ENCODE peak calls at places on chromosome 3, in four cellular contexts. C is fibroblast of lung; S is naive thymus-derived CD4-positive, alpha-beta T cell; J is psoas muscle. N is an unnamed sample.

GRCh38 chr3:186209810-186210752 is 101.2 kb upstream of the ETV5 start:
- DNase-seq in C (peak; percentile 89), S (no peak), J (peak; percentile 57), N (peak; percentile 79)

GRCh38 chr3:128285042-128285924 is 132.0 kb downstream of the EEFSEC start:
- DNase-seq in C (no peak), S (no peak), J (no peak), N (no peak)

GRCh38 chr3:183583331-183584245 is 28.1 kb upstream of the KLHL6 start:
- DNase-seq in C (no peak), S (no peak), J (no peak), N (no peak)

GRCh38 chr3:10417849-10418248 is 87.5 kb downstream of the ATP2B2 start:
- DNase-seq in C (peak; percentile 49), S (no peak), J (no peak), N (no peak)

GRCh38 chr3:64915778-64916177 is 228.0 kb upstream of the ADAMTS9 start:
- DNase-seq in C (peak; percentile 82), S (no peak), J (no peak), N (no peak)

GRCh38 chr3:18135083-18135814 is 289.9 kb downstream of the SATB1 start:
- DNase-seq in C (peak; percentile 19), S (no peak), J (no peak), N (no peak)

GRCh38 chr3:106457278-106458210 is 588.7 kb upstream of the CBLB start:
- DNase-seq in C (peak; percentile 87), S (no peak), J (peak; percentile 57), N (peak; percentile 58)

GRCh38 chr3:46715507-46716175 is 2.0 kb downstream of the PRSS50 start:
- DNase-seq in C (no peak), S (no peak), J (no peak), N (no peak)

GRCh38 chr3:30894521-30895289 is at the start of gene GADL1:
- DNase-seq in C (peak; percentile 33), S (peak; percentile 1), J (peak; percentile 43), N (no peak)

GRCh38 chr3:140252812-140253656 is 318.0 kb downstream of the CLSTN2 start:
- DNase-seq in C (no peak), S (no peak), J (no peak), N (no peak)

GRCh38 chr3:184171562-184171961 is 3.1 kb upstream of the AP2M1 start:
- DNase-seq in C (no peak), S (no peak), J (no peak), N (no peak)

GRCh38 chr3:29695905-29696238 is 415.0 kb downstream of the RBMS3 start:
- DNase-seq in C (no peak), S (no peak), J (no peak), N (no peak)

GRCh38 chr3:144821583-144821982 is 850.0 kb downstream of the DIPK2A start:
- DNase-seq in C (peak; percentile 74), S (no peak), J (no peak), N (no peak)

GRCh38 chr3:146161725-146162047 is 702 bp upstream of the PLOD2 start:
- DNase-seq in C (peak; percentile 77), S (no peak), J (no peak), N (no peak)

GRCh38 chr3:151630938-151631417 is 102.7 kb upstream of the AADACL2 start:
- DNase-seq in C (peak; percentile 69), S (no peak), J (no peak), N (no peak)

DNA sequence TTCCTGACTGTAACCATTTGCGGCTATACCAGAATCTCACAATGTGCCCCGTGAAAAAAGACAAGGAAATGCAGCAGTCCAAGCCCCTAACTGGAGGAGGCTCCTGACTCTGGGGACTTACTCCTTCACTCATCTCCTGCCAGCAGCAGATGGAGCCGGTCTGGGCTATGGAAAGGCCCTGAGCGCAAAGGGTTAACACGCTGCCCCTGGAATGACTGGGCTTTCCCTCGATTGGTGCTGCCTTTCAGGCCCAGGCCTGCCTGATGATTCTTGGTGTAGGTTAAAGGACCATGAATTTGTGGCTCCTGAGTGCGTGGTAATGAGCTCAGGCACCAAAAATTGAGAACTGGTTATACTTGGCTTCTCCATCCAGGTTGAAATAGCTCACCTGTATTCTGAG is 42.3 kb upstream of the GALNT15 start:
- DNase-seq in C (no peak), S (no peak), J (no peak), N (no peak)
- H3K4me3 ChIP-seq in C (no peak overlapping the region), S (no peak overlapping the region), J (no peak overlapping the region), N (no peak overlapping the region)

GRCh38 chr3:181723568-181724431 is 12.1 kb downstream of the SOX2 start:
- DNase-seq in C (no peak), S (no peak), J (no peak), N (no peak)

GRCh38 chr3:181725033-181725775 is 13.5 kb downstream of the SOX2 start:
- DNase-seq in C (no peak), S (no peak), J (no peak), N (no peak)

GRCh38 chr3:181725830-181726229 is 14.1 kb downstream of the SOX2 start:
- DNase-seq in C (no peak), S (no peak), J (no peak), N (no peak)

GRCh38 chr3:181723064-181723463 is 11.3 kb downstream of the SOX2 start:
- DNase-seq in C (no peak), S (no peak), J (no peak), N (no peak)

DNA sequence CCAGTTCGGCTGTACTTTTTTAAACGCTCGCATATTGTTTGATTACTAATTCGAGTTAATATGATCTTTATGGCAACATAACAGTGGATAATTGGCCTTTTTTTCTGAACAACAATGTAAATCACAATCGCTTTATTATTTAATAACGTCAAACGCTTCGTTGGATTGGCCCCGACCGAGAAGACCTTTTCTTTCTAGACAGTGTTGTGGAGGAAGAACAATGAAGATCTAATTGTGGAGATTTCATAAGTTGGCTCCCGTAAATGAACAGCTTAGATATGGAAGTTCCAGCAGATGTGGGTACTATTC is 12.7 kb downstream of the SOX2 start:
- DNase-seq in C (no peak), S (no peak), J (no peak), N (no peak)
- H3K4me3 ChIP-seq in C (no peak overlapping the region), S (no peak overlapping the region), J (no peak overlapping the region), N (no peak overlapping the region)

DNA sequence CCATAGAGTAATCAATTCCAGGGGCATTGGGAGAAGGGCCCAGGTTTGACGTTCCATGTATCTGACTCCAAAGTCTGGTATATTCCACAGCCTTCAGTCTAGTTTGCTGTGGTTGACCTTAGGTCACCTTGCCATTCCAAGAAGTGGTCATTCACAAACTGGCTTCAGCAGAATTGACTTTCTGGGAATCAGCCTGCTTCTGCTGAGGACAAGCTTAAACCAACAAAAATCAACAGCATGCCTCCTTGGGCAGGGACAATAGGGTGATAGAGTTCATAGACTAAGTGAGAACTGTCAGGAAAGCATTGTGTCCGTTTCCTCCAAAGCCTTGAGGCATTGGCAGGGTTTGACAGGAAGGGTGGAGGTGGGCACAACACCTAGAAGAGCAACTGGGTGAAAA is 24.1 kb upstream of the NDUFB4 start:
- DNase-seq in C (no peak), S (no peak), J (no peak), N (no peak)
- H3K4me3 ChIP-seq in C (no peak overlapping the region), S (no peak overlapping the region), J (no peak overlapping the region), N (no peak overlapping the region)

GRCh38 chr3:158802399-158803023 is 657 bp downstream of the MFSD1 start:
- DNase-seq in C (no peak), S (no peak), J (no peak), N (no peak)

GRCh38 chr3:158804441-158804840 is 2.6 kb downstream of the MFSD1 start:
- DNase-seq in C (no peak), S (no peak), J (no peak), N (no peak)

GRCh38 chr3:158801200-158801599 is 654 bp upstream of the MFSD1 start:
- DNase-seq in C (peak; percentile 20), S (peak; percentile 7), J (no peak), N (no peak)

GRCh38 chr3:158801696-158802398 is at the start of gene MFSD1:
- DNase-seq in C (peak; percentile 93), S (peak; percentile 83), J (peak; percentile 96), N (peak; percentile 72)
- H3K4me3 ChIP-seq in C (peak within 1 kb of the TSS; percentile 94), S (peak within 1 kb of the TSS; percentile 88), J (peak within 1 kb of the TSS; percentile 90), N (peak within 1 kb of the TSS; percentile 88)

DNA sequence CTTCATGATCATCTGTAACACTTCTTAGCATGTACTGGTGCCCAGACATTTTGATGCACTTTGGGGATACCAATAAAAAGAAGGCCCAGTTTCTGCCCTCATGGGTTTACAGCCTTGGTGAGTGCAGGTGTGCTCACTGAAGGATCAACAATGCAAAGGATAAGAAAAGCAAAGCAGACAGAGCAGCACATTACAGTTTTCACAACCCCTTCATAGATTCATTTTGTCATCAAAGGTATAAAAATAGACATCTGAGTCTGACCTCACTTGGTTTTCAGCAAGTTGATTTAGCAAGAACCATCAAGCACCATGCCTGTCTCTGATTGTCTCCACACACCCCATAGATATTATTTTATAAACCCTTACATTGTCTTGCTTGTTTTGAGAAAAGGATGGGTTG is 77.6 kb downstream of the BFSP2 start:
- DNase-seq in C (no peak), S (no peak), J (no peak), N (no peak)
- H3K4me3 ChIP-seq in C (no peak overlapping the region), S (no peak overlapping the region), J (no peak overlapping the region), N (no peak overlapping the region)

DNA sequence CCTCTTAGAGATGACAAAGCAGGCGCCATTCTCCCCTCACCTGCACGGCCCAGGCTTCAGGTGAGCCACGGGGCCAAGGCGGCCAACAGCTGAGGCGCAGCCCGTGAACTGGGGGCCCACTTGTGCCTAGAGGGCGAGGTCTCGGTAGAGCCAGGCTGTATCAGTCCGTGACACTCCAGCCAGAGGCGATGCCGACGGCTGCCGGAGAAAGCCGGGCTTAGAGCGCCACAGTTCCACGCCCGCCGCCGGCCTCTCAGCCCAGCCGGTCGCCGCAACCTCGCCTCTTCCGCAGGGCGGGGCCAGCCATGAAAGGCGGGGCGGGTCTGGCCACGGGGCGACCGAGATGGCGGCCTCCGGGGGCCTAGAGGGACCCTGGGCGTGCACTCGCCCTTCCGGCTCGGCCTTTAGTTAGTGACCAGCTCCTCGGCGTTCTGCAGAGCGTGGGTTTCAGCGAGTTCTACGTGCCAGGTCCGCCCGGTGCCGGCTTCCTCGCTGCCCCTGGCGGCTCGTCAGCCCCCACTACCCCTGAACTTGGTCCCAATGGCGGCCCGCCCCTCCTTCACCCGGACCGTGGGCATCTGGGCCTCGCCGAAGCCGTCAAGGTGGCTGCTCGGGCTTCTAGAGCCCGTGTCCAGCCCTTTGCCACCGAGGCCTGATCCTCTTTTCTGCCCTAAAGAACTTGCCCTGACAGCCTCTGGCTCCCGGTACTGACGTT is at the start of gene ZNF621:
- DNase-seq in C (peak; percentile 86), S (peak; percentile 68), J (peak; percentile 93), N (peak; percentile 18)
- H3K4me3 ChIP-seq in C (peak within 1 kb of the TSS; percentile 76), S (peak within 1 kb of the TSS; percentile 69), J (peak within 1 kb of the TSS; percentile 91), N (peak within 1 kb of the TSS; percentile 61)

N was measured in Jurkat, Clone E6-1.